ENCODE peak calls at places on chromosomes 7 and 10, in ten cellular contexts. One of them, this sample, is unnamed.

GRCh38 chr7:71509381-71509780 is 377.4 kb downstream of the GALNT17 start:
- DNase-seq in lower lobe of right lung: no peak
- DNase-seq in cardiac fibroblast: no peak
- DNase-seq in AG04449: no peak
- DNase-seq in GM06990: no peak
- DNase-seq in WTC11: no peak
- DNase-seq in transverse colon: no peak
- DNase-seq in nephron progenitor cell: no peak
- DNase-seq in B cell: no peak
- DNase-seq in H9: no peak
- DNase-seq in this sample: no peak

GRCh38 chr10:32957341-32958084 is 517 bp downstream of the ITGB1 start:
- DNase-seq in lower lobe of right lung: peak
- DNase-seq in cardiac fibroblast: peak
- DNase-seq in AG04449: no peak
- DNase-seq in GM06990: peak
- DNase-seq in WTC11: peak
- DNase-seq in transverse colon: peak
- DNase-seq in nephron progenitor cell: peak
- DNase-seq in B cell: no peak
- DNase-seq in H9: peak
- DNase-seq in this sample: peak

GRCh38 chr7:3887071-3887691 is 586.1 kb downstream of the SDK1 start:
- DNase-seq in lower lobe of right lung: no peak
- DNase-seq in cardiac fibroblast: no peak
- DNase-seq in AG04449: no peak
- DNase-seq in GM06990: no peak
- DNase-seq in WTC11: no peak
- DNase-seq in transverse colon: no peak
- DNase-seq in nephron progenitor cell: no peak
- DNase-seq in B cell: no peak
- DNase-seq in H9: no peak
- DNase-seq in this sample: no peak

GRCh38 chr7:143345428-143345900 is 17.0 kb downstream of the FAM131B start:
- DNase-seq in lower lobe of right lung: peak
- DNase-seq in cardiac fibroblast: peak
- DNase-seq in AG04449: no peak
- DNase-seq in GM06990: peak
- DNase-seq in WTC11: peak
- DNase-seq in transverse colon: peak
- DNase-seq in nephron progenitor cell: peak
- DNase-seq in B cell: peak
- DNase-seq in H9: peak
- DNase-seq in this sample: no peak

GRCh38 chr7:22183522-22184280 is 173.3 kb downstream of the RAPGEF5 start:
- DNase-seq in lower lobe of right lung: no peak
- DNase-seq in cardiac fibroblast: no peak
- DNase-seq in AG04449: no peak
- DNase-seq in GM06990: no peak
- DNase-seq in WTC11: no peak
- DNase-seq in transverse colon: no peak
- DNase-seq in nephron progenitor cell: no peak
- DNase-seq in B cell: no peak
- DNase-seq in H9: no peak
- DNase-seq in this sample: no peak

GRCh38 chr7:73699370-73700069 is 16.1 kb downstream of the BUD23 start:
- DNase-seq in lower lobe of right lung: no peak
- DNase-seq in cardiac fibroblast: no peak
- DNase-seq in AG04449: no peak
- DNase-seq in GM06990: no peak
- DNase-seq in WTC11: no peak
- DNase-seq in transverse colon: no peak
- DNase-seq in nephron progenitor cell: no peak
- DNase-seq in B cell: no peak
- DNase-seq in H9: no peak
- DNase-seq in this sample: no peak

GRCh38 chr10:31927597-31928530 is 767 bp downstream of the ARHGAP12 start:
- DNase-seq in lower lobe of right lung: peak
- DNase-seq in cardiac fibroblast: peak
- DNase-seq in AG04449: no peak
- DNase-seq in GM06990: peak
- DNase-seq in WTC11: peak
- DNase-seq in transverse colon: peak
- DNase-seq in nephron progenitor cell: peak
- DNase-seq in B cell: peak
- DNase-seq in H9: peak
- DNase-seq in this sample: peak

GRCh38 chr7:88279323-88279722 is 27.4 kb downstream of the STEAP4 start:
- DNase-seq in lower lobe of right lung: no peak
- DNase-seq in cardiac fibroblast: no peak
- DNase-seq in AG04449: no peak
- DNase-seq in GM06990: no peak
- DNase-seq in WTC11: no peak
- DNase-seq in transverse colon: no peak
- DNase-seq in nephron progenitor cell: no peak
- DNase-seq in B cell: no peak
- DNase-seq in H9: no peak
- DNase-seq in this sample: no peak

GRCh38 chr10:34538291-34538829 is 276.7 kb downstream of the PARD3 start:
- DNase-seq in lower lobe of right lung: no peak
- DNase-seq in cardiac fibroblast: no peak
- DNase-seq in AG04449: no peak
- DNase-seq in GM06990: peak
- DNase-seq in WTC11: peak
- DNase-seq in transverse colon: no peak
- DNase-seq in nephron progenitor cell: peak
- DNase-seq in B cell: no peak
- DNase-seq in H9: no peak
- DNase-seq in this sample: peak

GRCh38 chr10:92689663-92690210 is at the start of gene HHEX:
- DNase-seq in lower lobe of right lung: peak
- DNase-seq in cardiac fibroblast: peak
- DNase-seq in AG04449: no peak
- DNase-seq in GM06990: peak
- DNase-seq in WTC11: peak
- DNase-seq in transverse colon: peak
- DNase-seq in nephron progenitor cell: no peak
- DNase-seq in B cell: peak
- DNase-seq in H9: peak
- DNase-seq in this sample: peak

GRCh38 chr7:14381306-14381705 is 391.8 kb upstream of the ETV1 start:
- DNase-seq in lower lobe of right lung: no peak
- DNase-seq in cardiac fibroblast: peak
- DNase-seq in AG04449: no peak
- DNase-seq in GM06990: no peak
- DNase-seq in WTC11: no peak
- DNase-seq in transverse colon: no peak
- DNase-seq in nephron progenitor cell: no peak
- DNase-seq in B cell: no peak
- DNase-seq in H9: no peak
- DNase-seq in this sample: no peak

GRCh38 chr7:14381936-14382335 is 392.5 kb upstream of the ETV1 start:
- DNase-seq in lower lobe of right lung: no peak
- DNase-seq in cardiac fibroblast: no peak
- DNase-seq in AG04449: no peak
- DNase-seq in GM06990: no peak
- DNase-seq in WTC11: no peak
- DNase-seq in transverse colon: no peak
- DNase-seq in nephron progenitor cell: no peak
- DNase-seq in B cell: no peak
- DNase-seq in H9: no peak
- DNase-seq in this sample: no peak

GRCh38 chr7:14376711-14377110 is 387.2 kb upstream of the ETV1 start:
- DNase-seq in lower lobe of right lung: no peak
- DNase-seq in cardiac fibroblast: no peak
- DNase-seq in AG04449: no peak
- DNase-seq in GM06990: no peak
- DNase-seq in WTC11: no peak
- DNase-seq in transverse colon: no peak
- DNase-seq in nephron progenitor cell: no peak
- DNase-seq in B cell: no peak
- DNase-seq in H9: no peak
- DNase-seq in this sample: no peak

GRCh38 chr7:14377646-14378266 is 388.3 kb upstream of the ETV1 start:
- DNase-seq in lower lobe of right lung: no peak
- DNase-seq in cardiac fibroblast: peak
- DNase-seq in AG04449: no peak
- DNase-seq in GM06990: no peak
- DNase-seq in WTC11: no peak
- DNase-seq in transverse colon: no peak
- DNase-seq in nephron progenitor cell: no peak
- DNase-seq in B cell: no peak
- DNase-seq in H9: no peak
- DNase-seq in this sample: no peak

DNA sequence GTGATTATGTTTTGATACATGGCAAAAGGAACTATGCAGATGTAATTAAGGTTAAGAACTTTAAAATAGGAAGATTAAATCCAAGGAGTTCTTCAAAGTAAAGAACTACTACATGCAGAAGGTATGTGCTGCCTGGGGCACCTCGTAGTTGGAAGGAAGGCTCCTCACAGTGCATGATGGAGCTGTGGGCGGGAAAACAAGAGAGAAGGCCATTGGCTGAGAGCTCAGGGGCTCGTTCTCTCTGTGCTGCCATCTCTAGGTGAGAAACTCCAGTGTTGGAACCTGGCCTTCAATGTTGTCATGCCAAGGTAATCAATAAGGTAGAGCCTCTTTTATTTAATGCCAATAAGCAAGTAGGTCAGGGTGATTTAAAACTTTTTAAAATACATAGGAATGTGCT is 391.4 kb upstream of the ETV1 start:
- DNase-seq in lower lobe of right lung: no peak
- DNase-seq in cardiac fibroblast: no peak
- DNase-seq in AG04449: no peak
- DNase-seq in GM06990: no peak
- DNase-seq in WTC11: peak
- DNase-seq in transverse colon: no peak
- DNase-seq in nephron progenitor cell: no peak
- DNase-seq in B cell: no peak
- DNase-seq in H9: no peak
- DNase-seq in this sample: no peak
- TF ChIP-seq CTCF in lower lobe of right lung: no peak
- TF ChIP-seq CTCF in cardiac fibroblast: no peak
- TF ChIP-seq CTCF in AG04449: no peak
- TF ChIP-seq CTCF in GM06990: no peak
- TF ChIP-seq CTCF in WTC11: no peak
- TF ChIP-seq CTCF in transverse colon: no peak
- TF ChIP-seq CTCF in nephron progenitor cell: no peak
- TF ChIP-seq CTCF in B cell: no peak
- TF ChIP-seq CTCF in H9: peak
- TF ChIP-seq CTCF in this sample: no peak

GRCh38 chr7:43396193-43396747 is 186.6 kb upstream of the STK17A start:
- DNase-seq in lower lobe of right lung: no peak
- DNase-seq in cardiac fibroblast: no peak
- DNase-seq in AG04449: no peak
- DNase-seq in GM06990: no peak
- DNase-seq in WTC11: no peak
- DNase-seq in transverse colon: no peak
- DNase-seq in nephron progenitor cell: no peak
- DNase-seq in B cell: no peak
- DNase-seq in H9: no peak
- DNase-seq in this sample: no peak

GRCh38 chr7:43392638-43393037 is 190.3 kb upstream of the STK17A start:
- DNase-seq in lower lobe of right lung: no peak
- DNase-seq in cardiac fibroblast: no peak
- DNase-seq in AG04449: no peak
- DNase-seq in GM06990: no peak
- DNase-seq in WTC11: no peak
- DNase-seq in transverse colon: no peak
- DNase-seq in nephron progenitor cell: no peak
- DNase-seq in B cell: no peak
- DNase-seq in H9: no peak
- DNase-seq in this sample: no peak

GRCh38 chr7:43394441-43395130 is 188.3 kb upstream of the STK17A start:
- DNase-seq in lower lobe of right lung: no peak
- DNase-seq in cardiac fibroblast: no peak
- DNase-seq in AG04449: no peak
- DNase-seq in GM06990: no peak
- DNase-seq in WTC11: no peak
- DNase-seq in transverse colon: no peak
- DNase-seq in nephron progenitor cell: no peak
- DNase-seq in B cell: no peak
- DNase-seq in H9: no peak
- DNase-seq in this sample: no peak

GRCh38 chr7:43390601-43391000 is 192.3 kb upstream of the STK17A start:
- DNase-seq in lower lobe of right lung: no peak
- DNase-seq in cardiac fibroblast: no peak
- DNase-seq in AG04449: no peak
- DNase-seq in GM06990: no peak
- DNase-seq in WTC11: no peak
- DNase-seq in transverse colon: no peak
- DNase-seq in nephron progenitor cell: no peak
- DNase-seq in B cell: no peak
- DNase-seq in H9: no peak
- DNase-seq in this sample: no peak

GRCh38 chr7:43391518-43391917 is 191.4 kb upstream of the STK17A start:
- DNase-seq in lower lobe of right lung: no peak
- DNase-seq in cardiac fibroblast: no peak
- DNase-seq in AG04449: no peak
- DNase-seq in GM06990: no peak
- DNase-seq in WTC11: no peak
- DNase-seq in transverse colon: no peak
- DNase-seq in nephron progenitor cell: no peak
- DNase-seq in B cell: no peak
- DNase-seq in H9: no peak
- DNase-seq in this sample: no peak
- TF ChIP-seq CTCF in lower lobe of right lung: no peak
- TF ChIP-seq CTCF in cardiac fibroblast: no peak
- TF ChIP-seq CTCF in AG04449: no peak
- TF ChIP-seq CTCF in GM06990: no peak
- TF ChIP-seq CTCF in WTC11: no peak
- TF ChIP-seq CTCF in transverse colon: no peak
- TF ChIP-seq CTCF in nephron progenitor cell: no peak
- TF ChIP-seq CTCF in B cell: no peak
- TF ChIP-seq CTCF in H9: peak
- TF ChIP-seq CTCF in this sample: no peak

DNA sequence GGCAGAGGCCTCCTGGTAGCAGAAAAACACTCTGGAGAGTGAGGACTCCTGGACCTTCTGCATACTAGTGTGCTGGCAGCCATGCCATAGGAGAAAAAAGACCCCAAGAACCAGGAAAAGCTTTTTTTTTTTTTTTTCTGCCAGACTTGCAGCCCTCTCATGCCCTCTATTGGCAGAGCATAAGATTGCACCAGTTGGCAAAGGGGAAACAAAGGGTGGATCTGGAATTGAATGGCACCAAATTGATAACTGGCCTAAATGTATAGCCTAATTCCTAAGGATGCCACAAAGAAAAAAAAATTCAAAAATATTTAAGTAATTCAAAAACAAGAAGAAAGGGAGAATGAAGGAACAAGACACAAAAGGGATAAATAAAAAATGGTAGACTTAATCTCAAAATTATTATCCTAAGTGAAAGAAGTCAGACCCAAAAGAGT is 112.5 kb upstream of the GHITM start:
- DNase-seq in lower lobe of right lung: no peak
- DNase-seq in cardiac fibroblast: peak
- DNase-seq in AG04449: no peak
- DNase-seq in GM06990: no peak
- DNase-seq in WTC11: peak
- DNase-seq in transverse colon: no peak
- DNase-seq in nephron progenitor cell: peak
- DNase-seq in B cell: no peak
- DNase-seq in H9: peak
- DNase-seq in this sample: peak
- TF ChIP-seq CTCF in lower lobe of right lung: peak
- TF ChIP-seq CTCF in cardiac fibroblast: peak
- TF ChIP-seq CTCF in AG04449: peak
- TF ChIP-seq CTCF in GM06990: peak
- TF ChIP-seq CTCF in WTC11: peak
- TF ChIP-seq CTCF in transverse colon: peak
- TF ChIP-seq CTCF in nephron progenitor cell: peak
- TF ChIP-seq CTCF in B cell: peak
- TF ChIP-seq CTCF in H9: peak
- TF ChIP-seq CTCF in this sample: peak

GRCh38 chr10:112969131-112969530 is 19.1 kb downstream of the TCF7L2 start:
- DNase-seq in lower lobe of right lung: no peak
- DNase-seq in cardiac fibroblast: no peak
- DNase-seq in AG04449: no peak
- DNase-seq in GM06990: no peak
- DNase-seq in WTC11: no peak
- DNase-seq in transverse colon: no peak
- DNase-seq in nephron progenitor cell: no peak
- DNase-seq in B cell: no peak
- DNase-seq in H9: no peak
- DNase-seq in this sample: no peak
- TF ChIP-seq CTCF in lower lobe of right lung: no peak
- TF ChIP-seq CTCF in cardiac fibroblast: no peak
- TF ChIP-seq CTCF in AG04449: no peak
- TF ChIP-seq CTCF in GM06990: no peak
- TF ChIP-seq CTCF in WTC11: no peak
- TF ChIP-seq CTCF in transverse colon: no peak
- TF ChIP-seq CTCF in nephron progenitor cell: no peak
- TF ChIP-seq CTCF in B cell: no peak
- TF ChIP-seq CTCF in H9: no peak
- TF ChIP-seq CTCF in this sample: no peak